ENCODE peak calls at places on chromosome 3, in ten cellular contexts. Y, T, V, F, L, G, H, P, W and B are unnamed samples.

GRCh38 chr3:124984754-124985153 is 50.2 kb upstream of the MUC13 start:
- ATAC-seq in V (no peak), L (no peak), T (no peak), P (no peak), F (no peak), H (no peak), W (no peak), Y (no peak), G (peak; percentile 74), B (no peak)

GRCh38 chr3:29282431-29283296 is 1.8 kb downstream of the RBMS3 start:
- ATAC-seq in T (peak; percentile 6), H (no peak), F (no peak), L (peak; percentile 27), P (no peak), G (no peak), W (no peak), V (no peak), Y (no peak), B (no peak)

GRCh38 chr3:155026999-155027591 is 53.0 kb upstream of the MME start:
- ATAC-seq in V (no peak), L (peak; percentile 31), G (peak; percentile 96), Y (no peak), P (peak; percentile 46), W (no peak), F (no peak), H (peak; percentile 53), T (no peak), B (no peak)

GRCh38 chr3:42214064-42214463 is 51.9 kb downstream of the CCK start:
- ATAC-seq in V (peak; percentile 30), L (no peak), H (no peak), G (no peak), P (no peak), T (no peak), Y (peak; percentile 61), W (no peak), F (peak; percentile 35), B (no peak)

GRCh38 chr3:16288664-16289063 is 23.7 kb downstream of the OXNAD1 start:
- ATAC-seq in T (no peak), W (no peak), L (peak; percentile 89), P (peak; percentile 37), H (no peak), G (peak; percentile 26), F (peak; percentile 4), Y (peak; percentile 32), V (peak; percentile 12), B (no peak)

GRCh38 chr3:134810850-134811249 is 15.8 kb downstream of the EPHB1 start:
- ATAC-seq in W (no peak), Y (no peak), V (no peak), L (no peak), P (no peak), G (no peak), H (no peak), F (no peak), T (no peak), B (no peak)

GRCh38 chr3:3862534-3862933 is 63.3 kb downstream of the LRRN1 start:
- ATAC-seq in G (no peak), P (no peak), Y (no peak), T (no peak), L (no peak), H (no peak), F (no peak), W (no peak), V (no peak), B (no peak)

GRCh38 chr3:66472313-66473134 is 28.3 kb downstream of the LRIG1 start:
- ATAC-seq in L (peak; percentile 47), Y (peak; percentile 44), T (peak; percentile 4), H (no peak), F (peak; percentile 69), P (no peak), W (peak; percentile 65), V (peak; percentile 89), G (peak; percentile 75), B (peak; percentile 93)

GRCh38 chr3:70000028-70000410 is 486 bp downstream of the SAMMSON start:
- ATAC-seq in Y (no peak), F (no peak), G (no peak), P (no peak), V (no peak), L (no peak), H (no peak), T (no peak), W (no peak), B (no peak)

GRCh38 chr3:193554790-193555189 is at the start of gene ATP13A4:
- ATAC-seq in H (peak; percentile 42), G (peak; percentile 92), W (no peak), Y (no peak), P (no peak), V (no peak), F (no peak), L (no peak), T (peak; percentile 79), B (peak; percentile 85)

GRCh38 chr3:11508346-11509174 is 135.2 kb downstream of the VGLL4 start:
- ATAC-seq in P (no peak), G (no peak), L (peak; percentile 67), W (no peak), V (no peak), F (no peak), H (peak; percentile 43), T (peak; percentile 53), Y (no peak), B (no peak)

GRCh38 chr3:73622135-73622534 is 2.6 kb downstream of the PDZRN3 start:
- ATAC-seq in P (peak; percentile 47), T (peak; percentile 79), G (peak; percentile 50), V (no peak), W (no peak), Y (no peak), F (no peak), H (no peak), L (peak; percentile 59), B (no peak)

GRCh38 chr3:158748237-158748828 is 16.1 kb upstream of the RARRES1 start:
- ATAC-seq in L (peak; percentile 8), G (peak; percentile 32), H (peak; percentile 17), T (no peak), V (no peak), P (peak; percentile 16), W (no peak), Y (no peak), F (no peak), B (no peak)

GRCh38 chr3:43540625-43541024 is 81.2 kb downstream of the ANO10 start:
- ATAC-seq in L (no peak), H (no peak), V (no peak), F (no peak), G (no peak), P (no peak), Y (no peak), W (no peak), T (no peak), B (no peak)

GRCh38 chr3:39388741-39389248 is 5.6 kb downstream of the SLC25A38 start:
- ATAC-seq in V (no peak), H (no peak), W (peak; percentile 48), T (no peak), F (no peak), P (no peak), Y (peak; percentile 51), G (peak; percentile 2), L (no peak), B (no peak)

GRCh38 chr3:43426388-43426787 is 140.0 kb downstream of the SNRK start:
- ATAC-seq in Y (no peak), H (no peak), W (no peak), G (no peak), V (no peak), T (no peak), P (no peak), F (no peak), L (peak; percentile 91), B (no peak)

GRCh38 chr3:190009621-190010020 is 111.1 kb downstream of the P3H2 start:
- ATAC-seq in T (no peak), H (no peak), L (peak; percentile 59), G (peak; percentile 30), V (no peak), P (no peak), W (no peak), F (no peak), Y (no peak), B (no peak)

GRCh38 chr3:134846943-134847342 is 51.9 kb downstream of the EPHB1 start:
- ATAC-seq in L (peak; percentile 62), F (no peak), H (peak; percentile 59), V (no peak), Y (no peak), T (peak; percentile 69), P (peak; percentile 44), G (peak; percentile 78), W (no peak), B (peak; percentile 62)

GRCh38 chr3:197398301-197398878 is 100.0 kb upstream of the DLG1 start:
- ATAC-seq in Y (no peak), L (no peak), V (peak; percentile 75), H (no peak), G (peak; percentile 40), P (no peak), T (no peak), F (no peak), W (no peak), B (no peak)